ENCODE peak calls at places on chromosomes 3 and 15, in seven cellular contexts. W, E, X, F, Q, S and M are unnamed samples. For H3K4me1, the result is how much of the 10 kb centered on the place peaks cover.

GRCh38 chr3:123656691-123657090 is 71.8 kb upstream of the HACD2 start:
- DNase-seq in Q (no peak), W (no peak), X (no peak), S (no peak), F (peak), E (no peak), M (no peak)

GRCh38 chr3:136713961-136714514 is 38.1 kb downstream of the STAG1 start:
- DNase-seq in Q (no peak), X (no peak), W (no peak), S (no peak), E (no peak), F (no peak), M (no peak)

GRCh38 chr15:92921215-92922131 is 21.3 kb downstream of the CHD2 start:
- DNase-seq in Q (peak), E (peak), W (no peak), S (no peak), F (no peak), X (no peak), M (peak)

GRCh38 chr3:162034368-162034767 is 537.8 kb downstream of the OTOL1 start:
- DNase-seq in S (no peak), X (no peak), E (no peak), Q (no peak), W (no peak), F (no peak), M (no peak)

GRCh38 chr3:159082514-159082913 is 280.7 kb downstream of the MFSD1 start:
- DNase-seq in Q (no peak), S (no peak), W (no peak), E (peak), X (no peak), F (no peak), M (no peak)

GRCh38 chr15:88627463-88627862 is 6.3 kb downstream of the AEN start:
- DNase-seq in Q (no peak), E (no peak), S (no peak), X (no peak), F (no peak), W (no peak), M (no peak)

GRCh38 chr3:130820976-130821375 is 72.9 kb upstream of the ATP2C1 start:
- DNase-seq in S (no peak), X (no peak), Q (peak), E (peak), W (no peak), F (no peak), M (peak)

GRCh38 chr3:111831840-111832239 is 27.2 kb upstream of the PHLDB2 start:
- DNase-seq in S (no peak), F (no peak), X (no peak), E (no peak), W (no peak), Q (no peak), M (no peak)

GRCh38 chr3:46878796-46879436 is 1.4 kb downstream of the PTH1R start:
- DNase-seq in S (no peak), Q (peak), W (no peak), F (peak), X (no peak), E (no peak), M (peak)

GRCh38 chr3:68919000-68919399 is 13.3 kb downstream of the TAFA4 start:
- DNase-seq in E (peak), Q (peak), F (peak), W (no peak), X (no peak), S (no peak), M (no peak)

GRCh38 chr15:39869251-39869650 is 50.8 kb downstream of the GPR176 start:
- DNase-seq in E (no peak), S (no peak), W (no peak), X (no peak), F (no peak), Q (no peak), M (no peak)

GRCh38 chr15:57421110-57421509 is 44.8 kb downstream of the CGNL1 start:
- DNase-seq in X (no peak), F (no peak), E (no peak), S (no peak), Q (no peak), W (no peak), M (no peak)

GRCh38 chr15:64224508-64224907 is 61.7 kb upstream of the PPIB start:
- DNase-seq in W (no peak), F (no peak), X (no peak), S (no peak), Q (peak), E (peak), M (no peak)

DNA sequence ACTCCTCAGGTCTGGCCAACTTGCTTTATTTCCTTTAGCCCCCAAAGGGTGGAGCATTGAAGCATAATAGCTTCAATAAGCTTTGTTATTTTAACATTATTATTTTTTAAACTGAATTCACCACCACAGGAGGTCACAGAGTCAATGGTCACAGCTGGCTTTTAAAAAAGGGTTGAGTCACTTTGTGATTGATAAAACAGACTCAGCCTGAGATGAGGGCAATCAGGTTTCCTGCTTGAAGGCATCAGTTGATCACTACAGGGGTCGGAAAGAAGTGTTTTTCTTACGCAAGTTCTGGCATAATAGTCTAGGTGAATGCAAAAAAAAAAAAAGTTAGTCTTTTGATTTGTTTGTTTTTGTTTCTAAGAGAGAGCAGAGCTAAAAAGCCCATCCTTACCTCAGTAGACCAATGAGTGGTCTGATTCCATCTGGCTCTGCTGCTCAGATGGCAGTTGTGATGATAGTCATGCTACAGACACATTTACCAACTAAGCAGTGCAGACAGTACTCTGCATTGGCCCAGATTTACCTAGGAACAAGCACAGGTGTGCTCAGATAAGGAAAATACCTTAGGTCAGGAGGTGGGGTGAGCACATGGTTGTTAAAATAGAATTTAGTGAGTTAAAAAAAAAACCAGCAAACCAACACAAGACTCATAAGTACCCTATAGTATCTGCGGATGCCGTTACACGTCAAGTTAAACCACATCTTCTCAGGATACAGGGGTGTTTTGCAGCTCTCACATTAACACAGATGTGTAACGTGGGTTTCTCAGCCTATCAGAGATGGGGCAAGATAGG is 22.6 kb downstream of the ZNF80 start:
- DNase-seq in Q (no peak), S (no peak), F (no peak), W (no peak), X (no peak), E (no peak), M (no peak)
- H3K4me1 ChIP-seq in Q (under half), S (under half), F (under half), W (under half), X (under half), E (under half), M (under half)

DNA sequence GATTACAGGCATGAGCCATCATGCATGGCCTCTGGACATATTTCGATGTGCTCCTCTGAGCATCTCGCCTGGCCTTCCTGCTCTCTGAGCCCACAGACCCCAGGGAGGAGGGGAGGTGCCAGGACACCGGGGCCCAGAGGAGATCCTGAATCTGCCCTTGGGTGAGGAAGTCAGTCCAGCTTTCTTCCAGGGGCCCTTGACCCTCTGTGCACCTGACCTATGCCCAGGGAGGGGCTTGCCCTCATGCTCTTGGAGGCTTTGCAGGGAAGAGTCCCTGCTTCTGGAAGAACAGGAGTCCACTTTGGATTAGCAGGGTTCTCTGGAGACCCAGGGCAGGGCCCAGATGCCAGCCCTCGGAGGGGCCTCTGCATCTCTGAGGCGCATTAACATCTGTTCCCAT is 1.4 kb downstream of the ACSBG1 start:
- DNase-seq in S (no peak), X (no peak), Q (no peak), E (no peak), W (no peak), F (no peak), M (no peak)
- H3K4me1 ChIP-seq in S (under half), X (under half), Q (under half), E (under half), W (under half), F (under half), M (under half)

GRCh38 chr3:194095464-194095863 is 40.5 kb upstream of the HES1 start:
- DNase-seq in W (peak), E (peak), X (peak), Q (no peak), F (no peak), S (peak), M (no peak)
- H3K4me1 ChIP-seq in W (half or more), E (under half), X (under half), Q (under half), F (under half), S (under half), M (under half)

GRCh38 chr3:126997455-126998038 is 14.6 kb downstream of the PLXNA1 start:
- DNase-seq in E (no peak), Q (no peak), W (no peak), F (no peak), X (peak), S (no peak), M (no peak)

GRCh38 chr3:126996905-126997304 is 14.0 kb downstream of the PLXNA1 start:
- DNase-seq in E (no peak), S (no peak), W (no peak), Q (no peak), F (no peak), X (no peak), M (no peak)

GRCh38 chr3:126998728-126999127 is 15.8 kb downstream of the PLXNA1 start:
- DNase-seq in S (no peak), Q (no peak), E (no peak), F (no peak), W (no peak), X (no peak), M (no peak)

GRCh38 chr3:126999383-126999782 is 16.5 kb downstream of the PLXNA1 start:
- DNase-seq in E (no peak), W (no peak), S (no peak), Q (no peak), F (no peak), X (no peak), M (no peak)

DNA sequence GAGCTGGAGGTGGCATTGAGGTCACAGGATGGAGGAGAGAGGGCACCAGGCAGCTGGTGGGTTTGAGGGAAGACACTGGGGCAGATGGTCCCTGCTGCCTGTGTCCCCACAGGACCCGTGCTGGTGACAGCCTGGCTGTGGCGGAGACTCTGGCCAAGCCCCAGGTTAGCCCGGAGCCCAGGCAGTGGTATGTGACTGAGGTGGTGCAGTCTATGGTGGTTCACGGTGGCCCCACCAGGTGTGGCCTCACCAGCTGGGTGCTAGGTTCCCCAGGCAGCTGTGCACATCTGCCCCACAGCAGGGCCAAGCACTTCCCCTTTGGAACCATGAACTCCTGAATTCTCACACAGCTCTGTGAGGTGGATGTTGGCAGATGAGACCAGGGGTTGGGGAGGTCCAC is 15.4 kb downstream of the PLXNA1 start:
- DNase-seq in E (no peak), F (no peak), X (no peak), W (no peak), Q (no peak), S (no peak), M (no peak)
- H3K4me1 ChIP-seq in E (under half), F (under half), X (under half), W (under half), Q (under half), S (under half), M (under half)

GRCh38 chr3:62332017-62332416 is 41.3 kb downstream of the FEZF2 start:
- DNase-seq in S (no peak), F (no peak), E (no peak), Q (no peak), X (no peak), W (no peak), M (no peak)
- H3K4me1 ChIP-seq in S (under half), F (under half), E (under half), Q (under half), X (under half), W (under half), M (under half)

DNA sequence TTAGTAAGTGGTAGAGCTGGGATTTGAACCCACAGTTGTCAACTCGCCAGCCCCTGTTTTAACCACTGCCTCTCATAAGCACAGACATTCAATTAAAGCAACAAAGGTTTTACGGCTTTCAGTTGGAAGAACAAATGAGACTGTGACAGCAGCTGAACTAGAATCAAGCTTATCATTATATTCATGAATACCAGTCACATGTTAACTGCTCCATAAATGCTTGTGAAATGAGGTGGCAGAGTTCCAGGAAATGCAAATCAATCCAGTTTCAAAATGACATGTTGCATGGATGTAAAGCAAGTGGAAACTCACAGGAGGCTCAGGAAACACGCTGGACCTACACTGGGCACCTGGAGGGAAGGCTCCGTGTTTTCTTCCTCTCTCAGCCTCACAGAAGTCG is 3.9 kb downstream of the GP5 start:
- DNase-seq in Q (peak), S (no peak), W (no peak), X (no peak), F (no peak), E (peak), M (no peak)
- H3K4me1 ChIP-seq in Q (under half), S (under half), W (under half), X (under half), F (under half), E (under half), M (under half)

DNA sequence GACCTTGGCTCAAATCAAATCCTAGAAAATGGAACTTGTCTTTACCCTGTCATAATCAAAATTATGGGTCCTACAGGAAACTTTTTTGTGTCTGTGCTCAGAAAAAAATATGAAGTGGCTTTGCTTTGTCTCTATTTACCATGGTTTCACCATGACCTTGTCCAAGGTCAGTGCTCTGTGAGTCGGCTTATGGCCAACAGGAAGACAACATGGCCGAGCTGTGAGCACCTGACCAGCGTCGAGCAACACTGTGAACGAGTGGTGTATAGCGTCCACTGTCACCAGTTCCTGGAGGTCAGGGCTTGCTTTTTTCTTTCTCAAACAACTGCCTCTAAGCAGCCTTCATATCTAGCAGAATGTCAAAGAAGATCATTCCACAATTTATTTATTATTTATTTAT is 67.9 kb downstream of the MYO1E start:
- DNase-seq in E (no peak), X (no peak), S (no peak), Q (no peak), F (no peak), W (no peak), M (no peak)
- H3K4me1 ChIP-seq in E (half or more), X (under half), S (under half), Q (under half), F (under half), W (under half), M (half or more)

DNA sequence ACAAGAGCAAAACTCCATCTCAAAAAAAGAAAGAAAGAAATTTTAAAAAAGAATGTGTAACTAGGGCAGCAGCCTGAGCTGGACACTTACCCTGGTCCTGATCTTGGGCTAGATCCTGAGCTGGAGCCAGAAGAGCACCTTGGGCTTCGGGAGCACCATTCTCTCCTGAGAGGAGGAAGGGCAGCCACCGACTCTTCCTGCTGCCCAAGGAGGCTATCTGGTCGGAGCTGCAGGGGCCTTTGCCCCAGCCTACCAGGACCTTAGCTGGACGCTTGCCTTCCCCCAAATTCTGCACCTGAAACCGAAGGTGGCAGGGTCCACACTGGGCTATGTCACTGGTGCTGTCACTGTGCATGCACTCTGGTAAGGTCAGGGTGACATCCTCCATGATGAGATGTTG is 6.9 kb upstream of the CAMKV start:
- DNase-seq in E (no peak), X (peak), S (no peak), W (no peak), F (no peak), Q (no peak), M (no peak)
- H3K4me1 ChIP-seq in E (under half), X (under half), S (under half), W (under half), F (under half), Q (under half), M (under half)